ENCODE peak calls at places on chromosomes 12 and 14, in five cellular contexts. One of them, this sample, is unnamed.

GRCh38 chr12:81095470-81096232 is 17.8 kb downstream of the ACSS3 start:
- DNase-seq in CD4-positive, alpha-beta T cell: no peak
- DNase-seq in OCI-LY7: no peak
- DNase-seq in tibial artery: no peak
- DNase-seq in naive thymus-derived CD4-positive, alpha-beta T cell: no peak
- DNase-seq in this sample: no peak

GRCh38 chr14:94101748-94102147 is 8.8 kb upstream of the IFI27 start:
- DNase-seq in tibial artery: no peak
- DNase-seq in OCI-LY7: no peak
- DNase-seq in CD4-positive, alpha-beta T cell: no peak
- DNase-seq in naive thymus-derived CD4-positive, alpha-beta T cell: no peak
- DNase-seq in this sample: no peak

GRCh38 chr12:87922721-87923120 is 106.5 kb downstream of the C12orf50 start:
- DNase-seq in OCI-LY7: no peak
- DNase-seq in tibial artery: no peak
- DNase-seq in CD4-positive, alpha-beta T cell: no peak
- DNase-seq in naive thymus-derived CD4-positive, alpha-beta T cell: no peak
- DNase-seq in this sample: no peak

GRCh38 chr14:104688755-104689619 is at the start of gene INF2:
- DNase-seq in CD4-positive, alpha-beta T cell: peak; percentile 14
- DNase-seq in tibial artery: peak; percentile 81
- DNase-seq in naive thymus-derived CD4-positive, alpha-beta T cell: no peak
- DNase-seq in OCI-LY7: peak; percentile 72
- DNase-seq in this sample: no peak

GRCh38 chr12:3164454-3165310 is 87.5 kb downstream of the TSPAN9 start:
- DNase-seq in tibial artery: no peak
- DNase-seq in OCI-LY7: no peak
- DNase-seq in CD4-positive, alpha-beta T cell: no peak
- DNase-seq in naive thymus-derived CD4-positive, alpha-beta T cell: no peak
- DNase-seq in this sample: peak; percentile 55

GRCh38 chr14:30581283-30581625 is 22.3 kb downstream of the G2E3 start:
- DNase-seq in naive thymus-derived CD4-positive, alpha-beta T cell: no peak
- DNase-seq in OCI-LY7: no peak
- DNase-seq in CD4-positive, alpha-beta T cell: no peak
- DNase-seq in tibial artery: no peak
- DNase-seq in this sample: no peak

GRCh38 chr12:105968025-105968424 is 170.7 kb downstream of the NUAK1 start:
- DNase-seq in CD4-positive, alpha-beta T cell: no peak
- DNase-seq in naive thymus-derived CD4-positive, alpha-beta T cell: no peak
- DNase-seq in tibial artery: no peak
- DNase-seq in OCI-LY7: no peak
- DNase-seq in this sample: no peak

GRCh38 chr12:92987362-92987761 is 58.3 kb upstream of the EEA1 start:
- DNase-seq in naive thymus-derived CD4-positive, alpha-beta T cell: peak; percentile 56
- DNase-seq in CD4-positive, alpha-beta T cell: no peak
- DNase-seq in OCI-LY7: peak; percentile 79
- DNase-seq in tibial artery: no peak
- DNase-seq in this sample: no peak

GRCh38 chr14:82855912-82856381 is 1322.3 kb upstream of the SEL1L start:
- DNase-seq in CD4-positive, alpha-beta T cell: no peak
- DNase-seq in naive thymus-derived CD4-positive, alpha-beta T cell: no peak
- DNase-seq in tibial artery: no peak
- DNase-seq in OCI-LY7: peak; percentile 2
- DNase-seq in this sample: no peak

GRCh38 chr12:79012616-79013015 is 148.0 kb downstream of the SYT1 start:
- DNase-seq in CD4-positive, alpha-beta T cell: no peak
- DNase-seq in tibial artery: no peak
- DNase-seq in naive thymus-derived CD4-positive, alpha-beta T cell: no peak
- DNase-seq in OCI-LY7: no peak
- DNase-seq in this sample: no peak

GRCh38 chr12:3432176-3432742 is 58.7 kb upstream of the PRMT8 start:
- DNase-seq in naive thymus-derived CD4-positive, alpha-beta T cell: no peak
- DNase-seq in OCI-LY7: peak; percentile 7
- DNase-seq in CD4-positive, alpha-beta T cell: no peak
- DNase-seq in tibial artery: no peak
- DNase-seq in this sample: no peak

GRCh38 chr14:101083564-101084435 is 180.3 kb upstream of the RTL1 start:
- DNase-seq in OCI-LY7: no peak
- DNase-seq in CD4-positive, alpha-beta T cell: no peak
- DNase-seq in tibial artery: no peak
- DNase-seq in naive thymus-derived CD4-positive, alpha-beta T cell: no peak
- DNase-seq in this sample: peak; percentile 70

DNA sequence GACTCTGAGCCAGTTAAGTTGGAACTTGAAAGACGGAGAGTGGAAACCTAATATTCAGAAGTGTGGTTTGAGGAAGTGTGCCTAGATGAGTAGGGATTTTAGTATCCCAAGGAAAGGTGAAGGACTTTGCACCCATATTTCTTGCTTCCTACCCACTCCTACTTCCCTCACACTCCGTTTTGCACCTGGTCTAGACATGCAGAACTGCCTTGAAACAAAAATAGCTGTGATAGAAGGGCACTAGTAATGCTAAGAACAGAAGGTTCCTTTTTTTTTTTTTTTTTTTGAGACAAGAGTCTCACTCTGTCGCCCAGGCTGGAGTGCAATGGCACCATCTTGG is 732 bp upstream of the ARF3 start:
- DNase-seq in OCI-LY7: peak; percentile 51
- DNase-seq in CD4-positive, alpha-beta T cell: no peak
- DNase-seq in naive thymus-derived CD4-positive, alpha-beta T cell: no peak
- DNase-seq in tibial artery: no peak
- DNase-seq in this sample: no peak
- H3K27ac ChIP-seq in OCI-LY7: peak overlapping the region; percentile 61
- H3K27ac ChIP-seq in CD4-positive, alpha-beta T cell: no peak overlapping the region
- H3K27ac ChIP-seq in naive thymus-derived CD4-positive, alpha-beta T cell: peak overlapping the region; percentile 80
- H3K27ac ChIP-seq in tibial artery: peak overlapping the region; percentile 82
- H3K27ac ChIP-seq in this sample: no peak overlapping the region

GRCh38 chr12:18483723-18484325 is 222.5 kb downstream of the PIK3C2G start:
- DNase-seq in naive thymus-derived CD4-positive, alpha-beta T cell: no peak
- DNase-seq in OCI-LY7: no peak
- DNase-seq in tibial artery: no peak
- DNase-seq in CD4-positive, alpha-beta T cell: no peak
- DNase-seq in this sample: no peak
- H3K27ac ChIP-seq in naive thymus-derived CD4-positive, alpha-beta T cell: no peak overlapping the region
- H3K27ac ChIP-seq in OCI-LY7: no peak overlapping the region
- H3K27ac ChIP-seq in tibial artery: no peak overlapping the region
- H3K27ac ChIP-seq in CD4-positive, alpha-beta T cell: no peak overlapping the region
- H3K27ac ChIP-seq in this sample: no peak overlapping the region

DNA sequence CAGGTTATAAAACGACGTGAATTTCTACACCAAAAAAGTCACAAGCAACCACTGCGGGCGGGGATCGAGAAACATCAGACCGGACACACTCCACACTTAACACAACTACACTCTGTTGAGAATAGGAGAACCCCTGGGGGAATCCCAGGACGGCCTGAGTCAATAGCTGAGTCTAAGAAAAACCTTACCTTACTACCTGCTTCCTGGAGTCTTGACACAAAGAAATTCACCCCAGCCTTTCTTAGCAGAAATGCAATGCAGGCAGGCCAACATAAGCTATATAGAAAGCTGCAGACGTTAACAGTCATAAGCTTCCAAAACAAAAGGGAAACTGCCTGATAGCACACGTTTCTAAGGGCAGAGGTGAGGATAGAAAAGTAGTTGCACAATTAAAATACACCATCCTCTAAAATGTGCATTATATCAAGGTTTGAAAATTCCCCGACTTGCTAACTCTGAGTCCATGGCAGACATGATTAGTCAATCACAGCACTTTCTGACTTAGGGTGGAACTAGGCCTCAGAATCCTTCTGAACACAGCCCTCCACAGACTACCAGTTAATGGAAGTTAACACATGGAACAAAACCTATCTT is 68.0 kb downstream of the CCDC88C start:
- DNase-seq in CD4-positive, alpha-beta T cell: peak; percentile 29
- DNase-seq in tibial artery: no peak
- DNase-seq in naive thymus-derived CD4-positive, alpha-beta T cell: peak; percentile 55
- DNase-seq in OCI-LY7: peak; percentile 63
- DNase-seq in this sample: no peak
- H3K27ac ChIP-seq in CD4-positive, alpha-beta T cell: peak overlapping the region; percentile 81
- H3K27ac ChIP-seq in tibial artery: no peak overlapping the region
- H3K27ac ChIP-seq in naive thymus-derived CD4-positive, alpha-beta T cell: peak overlapping the region; percentile 75
- H3K27ac ChIP-seq in OCI-LY7: peak overlapping the region; percentile 94
- H3K27ac ChIP-seq in this sample: no peak overlapping the region

GRCh38 chr12:123391546-123392343 is 7.8 kb downstream of the KMT5A start:
- DNase-seq in CD4-positive, alpha-beta T cell: no peak
- DNase-seq in naive thymus-derived CD4-positive, alpha-beta T cell: no peak
- DNase-seq in OCI-LY7: no peak
- DNase-seq in tibial artery: no peak
- DNase-seq in this sample: no peak

GRCh38 chr12:123388218-123388947 is 4.5 kb downstream of the KMT5A start:
- DNase-seq in CD4-positive, alpha-beta T cell: peak; percentile 34
- DNase-seq in naive thymus-derived CD4-positive, alpha-beta T cell: peak; percentile 74
- DNase-seq in tibial artery: peak; percentile 94
- DNase-seq in OCI-LY7: peak; percentile 83
- DNase-seq in this sample: peak; percentile 91

GRCh38 chr12:123389560-123390351 is 5.8 kb downstream of the KMT5A start:
- DNase-seq in tibial artery: peak; percentile 75
- DNase-seq in OCI-LY7: peak; percentile 43
- DNase-seq in CD4-positive, alpha-beta T cell: no peak
- DNase-seq in naive thymus-derived CD4-positive, alpha-beta T cell: peak; percentile 13
- DNase-seq in this sample: peak; percentile 83

GRCh38 chr12:123388948-123389559 is 5.1 kb downstream of the KMT5A start:
- DNase-seq in CD4-positive, alpha-beta T cell: no peak
- DNase-seq in tibial artery: no peak
- DNase-seq in naive thymus-derived CD4-positive, alpha-beta T cell: no peak
- DNase-seq in OCI-LY7: no peak
- DNase-seq in this sample: no peak

GRCh38 chr12:123390415-123391093 is 6.6 kb downstream of the KMT5A start:
- DNase-seq in CD4-positive, alpha-beta T cell: no peak
- DNase-seq in tibial artery: no peak
- DNase-seq in naive thymus-derived CD4-positive, alpha-beta T cell: no peak
- DNase-seq in OCI-LY7: no peak
- DNase-seq in this sample: no peak
- H3K27ac ChIP-seq in CD4-positive, alpha-beta T cell: no peak overlapping the region
- H3K27ac ChIP-seq in tibial artery: peak overlapping the region; percentile 92
- H3K27ac ChIP-seq in naive thymus-derived CD4-positive, alpha-beta T cell: no peak overlapping the region
- H3K27ac ChIP-seq in OCI-LY7: peak overlapping the region; percentile 50
- H3K27ac ChIP-seq in this sample: no peak overlapping the region

DNA sequence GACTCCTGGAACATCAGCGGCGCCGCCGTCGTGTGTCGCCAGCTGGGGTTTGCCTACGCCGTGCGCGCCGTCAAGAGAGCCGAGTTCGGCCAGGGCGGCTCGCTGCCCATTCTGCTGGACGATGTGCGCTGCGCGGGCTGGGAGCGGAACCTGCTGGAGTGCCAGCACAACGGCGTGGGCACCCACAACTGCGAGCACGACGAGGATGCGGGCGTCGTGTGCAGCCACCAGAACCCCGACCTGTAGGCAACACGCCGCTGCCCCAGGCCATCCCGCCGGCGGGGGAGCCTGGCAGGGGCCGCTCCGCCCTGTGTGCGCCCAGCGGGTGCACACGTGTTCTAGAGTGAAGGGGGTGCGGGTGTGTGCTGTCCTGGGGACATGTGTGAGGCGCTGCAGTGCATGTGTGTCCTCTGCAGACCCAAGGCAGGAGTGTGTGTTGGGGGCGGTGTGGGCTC is 8.7 kb upstream of the CYP46A1 start:
- DNase-seq in OCI-LY7: no peak
- DNase-seq in tibial artery: no peak
- DNase-seq in CD4-positive, alpha-beta T cell: no peak
- DNase-seq in naive thymus-derived CD4-positive, alpha-beta T cell: no peak
- DNase-seq in this sample: peak; percentile 31
- H3K27ac ChIP-seq in OCI-LY7: no peak overlapping the region
- H3K27ac ChIP-seq in tibial artery: no peak overlapping the region
- H3K27ac ChIP-seq in CD4-positive, alpha-beta T cell: no peak overlapping the region
- H3K27ac ChIP-seq in naive thymus-derived CD4-positive, alpha-beta T cell: no peak overlapping the region
- H3K27ac ChIP-seq in this sample: no peak overlapping the region